ENCODE peak calls at places on chromosome 14, in seven cellular contexts. One of them, this sample, is unnamed. For H3K36me3, the result is how much of the 10 kb centered on the place peaks cover.

GRCh38 chr14:31229638-31230229 is 22.1 kb upstream of the HECTD1 start:
- DNase-seq in tibial artery: peak
- DNase-seq in ascending aorta: peak
- DNase-seq in PC-3: peak
- DNase-seq in adrenal gland: peak
- DNase-seq in suprapubic skin: peak
- DNase-seq in HepG2: peak
- DNase-seq in this sample: peak

GRCh38 chr14:58747181-58747580 is 109.4 kb downstream of the DACT1 start:
- DNase-seq in tibial artery: peak
- DNase-seq in ascending aorta: peak
- DNase-seq in PC-3: peak
- DNase-seq in adrenal gland: peak
- DNase-seq in suprapubic skin: peak
- DNase-seq in HepG2: no peak
- DNase-seq in this sample: peak

GRCh38 chr14:56116128-56116900 is 1.9 kb upstream of the PELI2 start:
- DNase-seq in tibial artery: no peak
- DNase-seq in ascending aorta: no peak
- DNase-seq in PC-3: no peak
- DNase-seq in adrenal gland: no peak
- DNase-seq in suprapubic skin: no peak
- DNase-seq in HepG2: no peak
- DNase-seq in this sample: no peak

GRCh38 chr14:53306267-53306721 is 153.2 kb upstream of the DDHD1 start:
- DNase-seq in tibial artery: peak
- DNase-seq in ascending aorta: no peak
- DNase-seq in PC-3: peak
- DNase-seq in adrenal gland: peak
- DNase-seq in suprapubic skin: no peak
- DNase-seq in HepG2: peak
- DNase-seq in this sample: peak

GRCh38 chr14:105411017-105411941 is 8.3 kb upstream of the MTA1 start:
- DNase-seq in tibial artery: no peak
- DNase-seq in ascending aorta: no peak
- DNase-seq in PC-3: peak
- DNase-seq in adrenal gland: no peak
- DNase-seq in suprapubic skin: peak
- DNase-seq in HepG2: no peak
- DNase-seq in this sample: no peak

GRCh38 chr14:50006141-50006540 is 110.2 kb downstream of the VCPKMT start:
- DNase-seq in tibial artery: no peak
- DNase-seq in ascending aorta: no peak
- DNase-seq in PC-3: no peak
- DNase-seq in adrenal gland: no peak
- DNase-seq in suprapubic skin: no peak
- DNase-seq in HepG2: no peak
- DNase-seq in this sample: no peak

GRCh38 chr14:58166005-58166983 is 14.3 kb upstream of the ARMH4 start:
- DNase-seq in tibial artery: peak
- DNase-seq in ascending aorta: peak
- DNase-seq in PC-3: peak
- DNase-seq in adrenal gland: peak
- DNase-seq in suprapubic skin: peak
- DNase-seq in HepG2: peak
- DNase-seq in this sample: peak

GRCh38 chr14:90743826-90744225 is 72.4 kb downstream of the TTC7B start:
- DNase-seq in tibial artery: no peak
- DNase-seq in ascending aorta: no peak
- DNase-seq in PC-3: no peak
- DNase-seq in adrenal gland: no peak
- DNase-seq in suprapubic skin: no peak
- DNase-seq in HepG2: no peak
- DNase-seq in this sample: no peak

GRCh38 chr14:67411820-67412421 is at the start of gene PLEK2:
- DNase-seq in tibial artery: no peak
- DNase-seq in ascending aorta: no peak
- DNase-seq in PC-3: peak
- DNase-seq in adrenal gland: peak
- DNase-seq in suprapubic skin: peak
- DNase-seq in HepG2: no peak
- DNase-seq in this sample: peak

GRCh38 chr14:105050551-105050897 is 14.7 kb downstream of the GPR132 start:
- DNase-seq in tibial artery: peak
- DNase-seq in ascending aorta: no peak
- DNase-seq in PC-3: peak
- DNase-seq in adrenal gland: no peak
- DNase-seq in suprapubic skin: peak
- DNase-seq in HepG2: peak
- DNase-seq in this sample: no peak

GRCh38 chr14:51422704-51423103 is 182.7 kb downstream of the TMX1 start:
- DNase-seq in tibial artery: no peak
- DNase-seq in ascending aorta: no peak
- DNase-seq in PC-3: no peak
- DNase-seq in adrenal gland: no peak
- DNase-seq in suprapubic skin: no peak
- DNase-seq in HepG2: no peak
- DNase-seq in this sample: no peak

GRCh38 chr14:51428981-51429380 is 188.9 kb downstream of the TMX1 start:
- DNase-seq in tibial artery: no peak
- DNase-seq in ascending aorta: no peak
- DNase-seq in PC-3: no peak
- DNase-seq in adrenal gland: no peak
- DNase-seq in suprapubic skin: no peak
- DNase-seq in HepG2: no peak
- DNase-seq in this sample: no peak

GRCh38 chr14:51419685-51420084 is 179.6 kb downstream of the TMX1 start:
- DNase-seq in tibial artery: no peak
- DNase-seq in ascending aorta: no peak
- DNase-seq in PC-3: no peak
- DNase-seq in adrenal gland: no peak
- DNase-seq in suprapubic skin: no peak
- DNase-seq in HepG2: no peak
- DNase-seq in this sample: no peak

GRCh38 chr14:51424041-51424440 is 184.0 kb downstream of the TMX1 start:
- DNase-seq in tibial artery: no peak
- DNase-seq in ascending aorta: no peak
- DNase-seq in PC-3: no peak
- DNase-seq in adrenal gland: no peak
- DNase-seq in suprapubic skin: no peak
- DNase-seq in HepG2: no peak
- DNase-seq in this sample: no peak

GRCh38 chr14:51424569-51425251 is 184.7 kb downstream of the TMX1 start:
- DNase-seq in tibial artery: no peak
- DNase-seq in ascending aorta: no peak
- DNase-seq in PC-3: no peak
- DNase-seq in adrenal gland: no peak
- DNase-seq in suprapubic skin: no peak
- DNase-seq in HepG2: no peak
- DNase-seq in this sample: peak
- H3K27ac ChIP-seq in tibial artery: peak
- H3K27ac ChIP-seq in ascending aorta: no peak
- H3K27ac ChIP-seq in PC-3: no peak
- H3K27ac ChIP-seq in adrenal gland: peak
- H3K27ac ChIP-seq in suprapubic skin: peak
- H3K27ac ChIP-seq in HepG2: no peak
- H3K27ac ChIP-seq in this sample: peak

GRCh38 chr14:34867199-34867598 is 8.0 kb downstream of the BAZ1A start:
- DNase-seq in tibial artery: no peak
- DNase-seq in ascending aorta: no peak
- DNase-seq in PC-3: no peak
- DNase-seq in adrenal gland: no peak
- DNase-seq in suprapubic skin: no peak
- DNase-seq in HepG2: no peak
- DNase-seq in this sample: no peak

GRCh38 chr14:34863844-34864243 is 11.3 kb downstream of the BAZ1A start:
- DNase-seq in tibial artery: no peak
- DNase-seq in ascending aorta: no peak
- DNase-seq in PC-3: no peak
- DNase-seq in adrenal gland: no peak
- DNase-seq in suprapubic skin: no peak
- DNase-seq in HepG2: no peak
- DNase-seq in this sample: no peak

GRCh38 chr14:34865889-34866574 is 9.1 kb downstream of the BAZ1A start:
- DNase-seq in tibial artery: no peak
- DNase-seq in ascending aorta: no peak
- DNase-seq in PC-3: no peak
- DNase-seq in adrenal gland: no peak
- DNase-seq in suprapubic skin: no peak
- DNase-seq in HepG2: peak
- DNase-seq in this sample: no peak
- H3K36me3 ChIP-seq in tibial artery: under half
- H3K36me3 ChIP-seq in ascending aorta: under half
- H3K36me3 ChIP-seq in PC-3: under half
- H3K36me3 ChIP-seq in adrenal gland: under half
- H3K36me3 ChIP-seq in suprapubic skin: under half
- H3K36me3 ChIP-seq in HepG2: under half
- H3K36me3 ChIP-seq in this sample: under half

GRCh38 chr14:95515523-95516517 is 630 bp downstream of the SYNE3 start:
- DNase-seq in tibial artery: peak
- DNase-seq in ascending aorta: no peak
- DNase-seq in PC-3: peak
- DNase-seq in adrenal gland: peak
- DNase-seq in suprapubic skin: peak
- DNase-seq in HepG2: peak
- DNase-seq in this sample: peak
- TF ChIP-seq CTCF in tibial artery: peak
- TF ChIP-seq CTCF in ascending aorta: peak
- TF ChIP-seq CTCF in PC-3: peak
- TF ChIP-seq CTCF in adrenal gland: peak
- TF ChIP-seq CTCF in suprapubic skin: peak
- TF ChIP-seq CTCF in HepG2: peak
- TF ChIP-seq CTCF in this sample: peak

GRCh38 chr14:62101650-62102355 is 339.6 kb downstream of the SNAPC1 start:
- DNase-seq in tibial artery: no peak
- DNase-seq in ascending aorta: no peak
- DNase-seq in PC-3: no peak
- DNase-seq in adrenal gland: no peak
- DNase-seq in suprapubic skin: no peak
- DNase-seq in HepG2: no peak
- DNase-seq in this sample: no peak
- H3K27ac ChIP-seq in tibial artery: no peak
- H3K27ac ChIP-seq in ascending aorta: no peak
- H3K27ac ChIP-seq in PC-3: no peak
- H3K27ac ChIP-seq in adrenal gland: no peak
- H3K27ac ChIP-seq in suprapubic skin: no peak
- H3K27ac ChIP-seq in HepG2: no peak
- H3K27ac ChIP-seq in this sample: no peak

DNA sequence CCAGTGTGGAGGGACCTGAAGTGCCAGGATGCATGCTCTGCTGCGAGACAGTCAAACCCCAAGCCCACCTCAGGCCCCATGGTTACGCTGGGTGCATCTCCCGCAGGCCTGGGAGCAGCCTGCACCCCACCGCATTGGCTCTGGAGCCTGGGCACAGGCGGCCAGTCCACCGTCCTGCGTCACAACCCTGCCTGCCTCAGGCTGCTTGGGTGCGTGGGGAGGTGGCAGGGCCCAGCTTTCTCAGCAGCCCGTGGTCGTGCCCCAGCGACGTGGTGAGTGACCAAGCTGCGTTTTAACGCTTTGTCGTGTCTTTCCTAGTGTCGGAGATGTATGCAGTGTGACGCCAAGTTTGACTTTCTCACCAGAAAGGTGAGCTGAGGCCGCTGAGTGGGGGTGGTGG is 10.9 kb downstream of the ZFYVE21 start:
- DNase-seq in tibial artery: no peak
- DNase-seq in ascending aorta: no peak
- DNase-seq in PC-3: no peak
- DNase-seq in adrenal gland: no peak
- DNase-seq in suprapubic skin: no peak
- DNase-seq in HepG2: no peak
- DNase-seq in this sample: no peak
- H3K36me3 ChIP-seq in tibial artery: under half
- H3K36me3 ChIP-seq in ascending aorta: under half
- H3K36me3 ChIP-seq in PC-3: under half
- H3K36me3 ChIP-seq in adrenal gland: under half
- H3K36me3 ChIP-seq in suprapubic skin: under half
- H3K36me3 ChIP-seq in HepG2: under half
- H3K36me3 ChIP-seq in this sample: under half

This sample was measured in testis.